ENCODE peak calls at places on chromosomes 12 and 14, in eight cellular contexts. One of them, this sample, is unnamed.

GRCh38 chr12:64621257-64621942 is 11.1 kb downstream of the RASSF3 start:
- DNase-seq in PC-3: no peak
- DNase-seq in neural crest cell: no peak
- DNase-seq in epithelial cell of esophagus: peak; percentile 53
- DNase-seq in cardiac muscle cell: peak; percentile 34
- DNase-seq in fibroblast of lung: peak; percentile 79
- DNase-seq in HepG2: no peak
- DNase-seq in A549: no peak
- DNase-seq in this sample: peak; percentile 67

GRCh38 chr12:62802981-62803380 is 132.0 kb downstream of the PPM1H start:
- DNase-seq in PC-3: peak; percentile 46
- DNase-seq in neural crest cell: no peak
- DNase-seq in epithelial cell of esophagus: no peak
- DNase-seq in cardiac muscle cell: no peak
- DNase-seq in fibroblast of lung: peak; percentile 18
- DNase-seq in HepG2: no peak
- DNase-seq in A549: no peak
- DNase-seq in this sample: no peak

GRCh38 chr12:130904064-130904463 is 32.2 kb downstream of the RAN start:
- DNase-seq in PC-3: no peak
- DNase-seq in neural crest cell: no peak
- DNase-seq in epithelial cell of esophagus: no peak
- DNase-seq in cardiac muscle cell: no peak
- DNase-seq in fibroblast of lung: no peak
- DNase-seq in HepG2: no peak
- DNase-seq in A549: no peak
- DNase-seq in this sample: no peak

GRCh38 chr12:47811581-47812484 is 7.9 kb downstream of the HDAC7 start:
- DNase-seq in PC-3: no peak
- DNase-seq in neural crest cell: no peak
- DNase-seq in epithelial cell of esophagus: peak; percentile 65
- DNase-seq in cardiac muscle cell: peak; percentile 86
- DNase-seq in fibroblast of lung: peak; percentile 83
- DNase-seq in HepG2: no peak
- DNase-seq in A549: no peak
- DNase-seq in this sample: no peak

GRCh38 chr14:104795781-104796681 is 483 bp upstream of the AKT1 start:
- DNase-seq in PC-3: peak; percentile 48
- DNase-seq in neural crest cell: no peak
- DNase-seq in epithelial cell of esophagus: peak; percentile 54
- DNase-seq in cardiac muscle cell: peak; percentile 61
- DNase-seq in fibroblast of lung: no peak
- DNase-seq in HepG2: peak; percentile 60
- DNase-seq in A549: peak; percentile 67
- DNase-seq in this sample: peak; percentile 97

GRCh38 chr12:55718020-55718419 is 2.2 kb upstream of the RDH5 start:
- DNase-seq in PC-3: no peak
- DNase-seq in neural crest cell: no peak
- DNase-seq in epithelial cell of esophagus: no peak
- DNase-seq in cardiac muscle cell: peak; percentile 47
- DNase-seq in fibroblast of lung: no peak
- DNase-seq in HepG2: no peak
- DNase-seq in A549: no peak
- DNase-seq in this sample: no peak

GRCh38 chr12:52566847-52567291 is 6.8 kb downstream of the KRT74 start:
- DNase-seq in PC-3: no peak
- DNase-seq in neural crest cell: no peak
- DNase-seq in epithelial cell of esophagus: no peak
- DNase-seq in cardiac muscle cell: peak; percentile 13
- DNase-seq in fibroblast of lung: no peak
- DNase-seq in HepG2: no peak
- DNase-seq in A549: no peak
- DNase-seq in this sample: no peak

GRCh38 chr12:56267443-56268071 is 815 bp downstream of the COQ10A start:
- DNase-seq in PC-3: no peak
- DNase-seq in neural crest cell: no peak
- DNase-seq in epithelial cell of esophagus: no peak
- DNase-seq in cardiac muscle cell: no peak
- DNase-seq in fibroblast of lung: no peak
- DNase-seq in HepG2: peak; percentile 44
- DNase-seq in A549: no peak
- DNase-seq in this sample: no peak

GRCh38 chr14:20848955-20849570 is 42.1 kb upstream of the RNASE3 start:
- DNase-seq in PC-3: peak; percentile 79
- DNase-seq in neural crest cell: no peak
- DNase-seq in epithelial cell of esophagus: no peak
- DNase-seq in cardiac muscle cell: no peak
- DNase-seq in fibroblast of lung: no peak
- DNase-seq in HepG2: peak; percentile 19
- DNase-seq in A549: peak; percentile 26
- DNase-seq in this sample: no peak

GRCh38 chr14:20846560-20846959 is 43.9 kb upstream of the RNASE1 start:
- DNase-seq in PC-3: no peak
- DNase-seq in neural crest cell: no peak
- DNase-seq in epithelial cell of esophagus: no peak
- DNase-seq in cardiac muscle cell: no peak
- DNase-seq in fibroblast of lung: no peak
- DNase-seq in HepG2: no peak
- DNase-seq in A549: no peak
- DNase-seq in this sample: no peak

GRCh38 chr14:20848316-20848954 is 42.8 kb upstream of the RNASE3 start:
- DNase-seq in PC-3: peak; percentile 95
- DNase-seq in neural crest cell: no peak
- DNase-seq in epithelial cell of esophagus: peak; percentile 71
- DNase-seq in cardiac muscle cell: peak; percentile 15
- DNase-seq in fibroblast of lung: no peak
- DNase-seq in HepG2: no peak
- DNase-seq in A549: peak; percentile 84
- DNase-seq in this sample: no peak
- TF ChIP-seq CTCF in PC-3: no peak
- TF ChIP-seq CTCF in neural crest cell: no peak
- TF ChIP-seq CTCF in epithelial cell of esophagus: no peak
- TF ChIP-seq CTCF in cardiac muscle cell: no peak
- TF ChIP-seq CTCF in fibroblast of lung: no peak
- TF ChIP-seq CTCF in HepG2: no peak
- TF ChIP-seq CTCF in A549: no peak
- TF ChIP-seq CTCF in this sample: no peak

GRCh38 chr14:51242545-51243490 is 2.8 kb downstream of the TMX1 start:
- DNase-seq in PC-3: no peak
- DNase-seq in neural crest cell: no peak
- DNase-seq in epithelial cell of esophagus: no peak
- DNase-seq in cardiac muscle cell: no peak
- DNase-seq in fibroblast of lung: no peak
- DNase-seq in HepG2: no peak
- DNase-seq in A549: no peak
- DNase-seq in this sample: no peak
- TF ChIP-seq CTCF in PC-3: peak; percentile 38
- TF ChIP-seq CTCF in neural crest cell: no peak
- TF ChIP-seq CTCF in epithelial cell of esophagus: no peak
- TF ChIP-seq CTCF in cardiac muscle cell: no peak
- TF ChIP-seq CTCF in fibroblast of lung: no peak
- TF ChIP-seq CTCF in HepG2: no peak
- TF ChIP-seq CTCF in A549: peak; percentile 20
- TF ChIP-seq CTCF in this sample: no peak

GRCh38 chr12:6867407-6868210 is at the start of gene TPI1:
- DNase-seq in PC-3: peak; percentile 67
- DNase-seq in neural crest cell: peak; percentile 74
- DNase-seq in epithelial cell of esophagus: peak; percentile 81
- DNase-seq in cardiac muscle cell: peak; percentile 84
- DNase-seq in fibroblast of lung: peak; percentile 81
- DNase-seq in HepG2: peak; percentile 39
- DNase-seq in A549: peak; percentile 77
- DNase-seq in this sample: peak; percentile 95
- TF ChIP-seq CTCF in PC-3: no peak
- TF ChIP-seq CTCF in neural crest cell: no peak
- TF ChIP-seq CTCF in epithelial cell of esophagus: no peak
- TF ChIP-seq CTCF in cardiac muscle cell: peak; percentile 8
- TF ChIP-seq CTCF in fibroblast of lung: no peak
- TF ChIP-seq CTCF in HepG2: peak; percentile 5
- TF ChIP-seq CTCF in A549: no peak
- TF ChIP-seq CTCF in this sample: no peak

DNA sequence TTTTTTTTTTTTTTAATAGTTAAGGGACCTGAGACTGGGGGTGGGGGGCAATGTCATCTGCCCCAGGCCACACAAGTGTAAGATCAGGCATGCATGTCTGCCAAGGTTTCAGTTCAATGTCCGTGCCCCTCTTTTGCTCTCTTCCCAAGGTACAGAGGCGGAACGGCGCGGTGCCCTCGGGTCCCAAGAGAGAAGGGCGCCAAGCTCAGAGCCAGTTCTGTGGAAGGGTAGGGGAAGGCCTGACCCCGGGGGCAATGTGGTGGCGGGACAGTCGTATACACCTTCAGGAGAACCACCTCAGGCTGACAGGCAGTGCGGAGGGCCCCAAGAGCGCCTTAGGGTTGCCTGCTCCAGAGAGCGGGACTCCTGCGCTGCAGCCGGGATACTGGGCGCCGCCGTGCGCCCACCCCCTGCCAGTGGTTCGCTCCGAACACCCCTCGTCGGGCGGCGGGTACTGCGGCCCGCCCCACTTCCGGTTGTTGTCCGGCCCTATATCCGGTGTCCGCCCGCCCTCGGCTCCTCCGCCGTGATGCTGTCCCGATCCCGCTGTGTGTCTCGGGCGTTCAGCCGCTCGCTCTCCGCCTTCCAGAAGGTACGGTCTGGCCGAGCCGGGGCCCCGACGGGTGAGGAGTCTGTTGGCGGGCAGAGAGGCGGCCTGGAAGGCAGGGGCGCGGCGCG is at the start of gene DLST:
- DNase-seq in PC-3: peak; percentile 88
- DNase-seq in neural crest cell: peak; percentile 92
- DNase-seq in epithelial cell of esophagus: peak; percentile 88
- DNase-seq in cardiac muscle cell: peak; percentile 93
- DNase-seq in fibroblast of lung: peak; percentile 86
- DNase-seq in HepG2: peak; percentile 67
- DNase-seq in A549: peak; percentile 92
- DNase-seq in this sample: peak; percentile 97
- TF ChIP-seq CTCF in PC-3: no peak
- TF ChIP-seq CTCF in neural crest cell: no peak
- TF ChIP-seq CTCF in epithelial cell of esophagus: no peak
- TF ChIP-seq CTCF in cardiac muscle cell: no peak
- TF ChIP-seq CTCF in fibroblast of lung: no peak
- TF ChIP-seq CTCF in HepG2: peak; percentile 15
- TF ChIP-seq CTCF in A549: no peak
- TF ChIP-seq CTCF in this sample: no peak

DNA sequence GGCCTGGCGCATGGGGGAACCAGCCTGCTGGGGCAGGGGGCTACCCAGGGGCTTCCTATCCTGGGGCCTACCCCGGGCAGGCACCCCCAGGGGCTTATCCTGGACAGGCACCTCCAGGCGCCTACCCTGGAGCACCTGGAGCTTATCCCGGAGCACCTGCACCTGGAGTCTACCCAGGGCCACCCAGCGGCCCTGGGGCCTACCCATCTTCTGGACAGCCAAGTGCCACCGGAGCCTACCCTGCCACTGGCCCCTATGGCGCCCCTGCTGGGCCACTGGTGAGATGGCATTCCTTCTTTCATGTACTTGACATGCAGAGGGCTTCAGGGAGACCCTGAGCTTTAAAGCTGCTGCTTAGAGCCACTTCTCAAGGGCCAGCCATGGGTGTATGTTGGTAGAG is 9.0 kb downstream of the LGALS3 start:
- DNase-seq in PC-3: peak; percentile 34
- DNase-seq in neural crest cell: no peak
- DNase-seq in epithelial cell of esophagus: no peak
- DNase-seq in cardiac muscle cell: no peak
- DNase-seq in fibroblast of lung: no peak
- DNase-seq in HepG2: no peak
- DNase-seq in A549: no peak
- DNase-seq in this sample: no peak
- TF ChIP-seq CTCF in PC-3: peak; percentile 68
- TF ChIP-seq CTCF in neural crest cell: peak; percentile 40
- TF ChIP-seq CTCF in epithelial cell of esophagus: peak; percentile 22
- TF ChIP-seq CTCF in cardiac muscle cell: peak; percentile 43
- TF ChIP-seq CTCF in fibroblast of lung: peak; percentile 27
- TF ChIP-seq CTCF in HepG2: peak; percentile 29
- TF ChIP-seq CTCF in A549: peak; percentile 16
- TF ChIP-seq CTCF in this sample: no peak

GRCh38 chr12:93377252-93377542 is 528 bp upstream of the NUDT4 start:
- DNase-seq in PC-3: no peak
- DNase-seq in neural crest cell: no peak
- DNase-seq in epithelial cell of esophagus: no peak
- DNase-seq in cardiac muscle cell: no peak
- DNase-seq in fibroblast of lung: no peak
- DNase-seq in HepG2: no peak
- DNase-seq in A549: no peak
- DNase-seq in this sample: no peak

GRCh38 chr12:93379432-93380308 is 1.9 kb downstream of the NUDT4 start:
- DNase-seq in PC-3: peak; percentile 29
- DNase-seq in neural crest cell: no peak
- DNase-seq in epithelial cell of esophagus: no peak
- DNase-seq in cardiac muscle cell: peak; percentile 18
- DNase-seq in fibroblast of lung: no peak
- DNase-seq in HepG2: no peak
- DNase-seq in A549: no peak
- DNase-seq in this sample: no peak

GRCh38 chr12:93378373-93379310 is 917 bp downstream of the NUDT4 start:
- DNase-seq in PC-3: peak; percentile 51
- DNase-seq in neural crest cell: peak; percentile 25
- DNase-seq in epithelial cell of esophagus: peak; percentile 64
- DNase-seq in cardiac muscle cell: peak; percentile 74
- DNase-seq in fibroblast of lung: peak; percentile 66
- DNase-seq in HepG2: no peak
- DNase-seq in A549: peak; percentile 85
- DNase-seq in this sample: peak; percentile 76

GRCh38 chr12:93381183-93381975 is 3.7 kb downstream of the NUDT4 start:
- DNase-seq in PC-3: no peak
- DNase-seq in neural crest cell: no peak
- DNase-seq in epithelial cell of esophagus: no peak
- DNase-seq in cardiac muscle cell: no peak
- DNase-seq in fibroblast of lung: peak; percentile 21
- DNase-seq in HepG2: no peak
- DNase-seq in A549: no peak
- DNase-seq in this sample: no peak

GRCh38 chr12:93380480-93381121 is 2.9 kb downstream of the NUDT4 start:
- DNase-seq in PC-3: peak; percentile 63
- DNase-seq in neural crest cell: no peak
- DNase-seq in epithelial cell of esophagus: peak; percentile 34
- DNase-seq in cardiac muscle cell: peak; percentile 55
- DNase-seq in fibroblast of lung: peak; percentile 62
- DNase-seq in HepG2: peak; percentile 43
- DNase-seq in A549: no peak
- DNase-seq in this sample: no peak
- TF ChIP-seq CTCF in PC-3: peak; percentile 71
- TF ChIP-seq CTCF in neural crest cell: peak; percentile 57
- TF ChIP-seq CTCF in epithelial cell of esophagus: peak; percentile 16
- TF ChIP-seq CTCF in cardiac muscle cell: peak; percentile 27
- TF ChIP-seq CTCF in fibroblast of lung: no peak
- TF ChIP-seq CTCF in HepG2: peak; percentile 35
- TF ChIP-seq CTCF in A549: peak; percentile 45
- TF ChIP-seq CTCF in this sample: no peak